ENCODE peak calls at places on chromosomes 13 and 19, in five cellular contexts. S, G, R, D and J are unnamed samples.

GRCh38 chr19:58558066-58558622 is at the start of gene UBE2M:
- DNase-seq in R (peak; percentile 37), D (peak; percentile 86), S (no peak), G (peak; percentile 63), J (peak; percentile 29)

GRCh38 chr13:75685239-75685697 is 49.1 kb downstream of the LMO7 start:
- DNase-seq in G (no peak), D (no peak), S (no peak), R (peak; percentile 85), J (peak; percentile 81)

GRCh38 chr13:90906554-90906953 is 440.9 kb upstream of the MIR17HG start:
- DNase-seq in D (no peak), G (no peak), S (no peak), R (no peak), J (no peak)

GRCh38 chr19:8367327-8368001 is 3.5 kb downstream of the ANGPTL4 start:
- DNase-seq in G (peak; percentile 91), S (peak; percentile 78), R (peak; percentile 96), D (peak; percentile 92), J (peak; percentile 100)

GRCh38 chr13:54029226-54029625 is 1000.6 kb downstream of the OLFM4 start:
- DNase-seq in D (no peak), G (no peak), R (no peak), S (no peak), J (peak; percentile 80)

GRCh38 chr19:32202244-32202643 is 143.2 kb upstream of the ZNF507 start:
- DNase-seq in S (no peak), R (no peak), D (no peak), G (no peak), J (no peak)

GRCh38 chr13:113813749-113814434 is 50.0 kb downstream of the GAS6 start:
- DNase-seq in S (no peak), R (no peak), D (no peak), G (no peak), J (no peak)

GRCh38 chr13:39350461-39350881 is 252.5 kb downstream of the LHFPL6 start:
- DNase-seq in G (peak; percentile 35), S (no peak), R (no peak), D (no peak), J (no peak)

GRCh38 chr13:96966415-96967102 is 27.7 kb downstream of the OXGR1 start:
- DNase-seq in R (no peak), G (no peak), D (no peak), S (no peak), J (no peak)

GRCh38 chr19:39160889-39161672 is 35.5 kb downstream of the PAK4 start:
- DNase-seq in D (no peak), S (no peak), G (no peak), R (peak; percentile 90), J (peak; percentile 92)

GRCh38 chr13:101242720-101243119 is 173.6 kb downstream of the NALCN start:
- DNase-seq in D (no peak), S (no peak), R (peak; percentile 36), G (no peak), J (peak; percentile 37)

GRCh38 chr13:87925006-87925405 is 253.8 kb downstream of the SLITRK5 start:
- DNase-seq in R (peak; percentile 8), G (no peak), S (no peak), D (no peak), J (no peak)
- TF ChIP-seq CTCF in R (no peak), G (no peak), S (no peak), D (no peak), J (no peak)

DNA sequence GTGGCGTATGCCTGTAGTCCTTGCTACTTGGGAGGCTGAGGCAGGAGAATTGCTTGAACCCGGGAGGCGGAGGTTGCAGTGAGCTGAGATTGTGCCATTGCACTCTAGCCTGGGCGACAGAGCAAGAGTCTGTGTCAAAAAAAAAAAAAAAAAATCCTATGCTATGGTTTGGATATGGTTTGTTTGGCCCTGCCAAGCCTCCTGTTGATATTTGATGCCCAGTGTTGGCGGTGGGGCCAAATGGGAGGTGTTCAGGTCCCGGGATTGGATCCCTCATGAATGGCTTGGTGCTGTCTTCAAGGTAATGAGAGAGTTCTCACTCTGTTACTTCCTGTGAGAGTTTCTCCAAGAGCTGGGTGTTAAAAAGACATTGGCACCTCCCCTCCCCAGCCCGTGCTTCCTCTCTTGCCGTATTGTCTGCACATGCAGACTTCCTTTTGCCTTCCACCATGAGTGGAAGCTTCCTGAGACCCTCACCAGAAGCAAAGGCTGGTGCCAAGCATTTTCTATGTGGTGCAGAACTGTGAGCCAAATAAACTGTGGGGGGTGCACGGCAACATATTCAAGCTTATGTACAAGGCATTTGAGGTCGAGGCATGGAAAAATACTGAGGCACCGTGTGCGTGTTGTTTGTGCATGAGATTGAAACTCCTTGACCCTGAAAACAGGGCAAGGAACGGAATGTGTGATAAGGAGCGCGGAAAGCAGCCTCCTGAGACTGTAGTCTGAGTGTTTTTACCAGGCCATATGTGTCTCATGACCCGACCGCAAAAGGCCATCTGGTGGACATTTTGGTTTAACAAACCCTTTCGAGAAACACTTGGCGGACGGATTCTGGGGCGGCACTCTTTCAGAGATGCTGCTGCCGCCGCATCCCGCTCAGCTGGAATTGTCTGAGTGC is 7.3 kb downstream of the SIGLEC9 start:
- DNase-seq in S (no peak), R (peak; percentile 81), G (peak; percentile 60), D (peak; percentile 77), J (no peak)
- TF ChIP-seq CTCF in S (no peak), R (peak; percentile 16), G (no peak), D (peak; percentile 8), J (no peak)

GRCh38 chr19:5330307-5330720 is 10.3 kb downstream of the PTPRS start:
- DNase-seq in R (no peak), S (no peak), D (no peak), G (no peak), J (no peak)

GRCh38 chr19:5326545-5326944 is 14.1 kb downstream of the PTPRS start:
- DNase-seq in D (no peak), G (no peak), R (no peak), S (no peak), J (no peak)

GRCh38 chr19:5324947-5325346 is 15.7 kb downstream of the PTPRS start:
- DNase-seq in D (no peak), R (no peak), G (no peak), S (no peak), J (no peak)

GRCh38 chr19:5329141-5329540 is 11.5 kb downstream of the PTPRS start:
- DNase-seq in G (no peak), D (no peak), R (no peak), S (no peak), J (no peak)

DNA sequence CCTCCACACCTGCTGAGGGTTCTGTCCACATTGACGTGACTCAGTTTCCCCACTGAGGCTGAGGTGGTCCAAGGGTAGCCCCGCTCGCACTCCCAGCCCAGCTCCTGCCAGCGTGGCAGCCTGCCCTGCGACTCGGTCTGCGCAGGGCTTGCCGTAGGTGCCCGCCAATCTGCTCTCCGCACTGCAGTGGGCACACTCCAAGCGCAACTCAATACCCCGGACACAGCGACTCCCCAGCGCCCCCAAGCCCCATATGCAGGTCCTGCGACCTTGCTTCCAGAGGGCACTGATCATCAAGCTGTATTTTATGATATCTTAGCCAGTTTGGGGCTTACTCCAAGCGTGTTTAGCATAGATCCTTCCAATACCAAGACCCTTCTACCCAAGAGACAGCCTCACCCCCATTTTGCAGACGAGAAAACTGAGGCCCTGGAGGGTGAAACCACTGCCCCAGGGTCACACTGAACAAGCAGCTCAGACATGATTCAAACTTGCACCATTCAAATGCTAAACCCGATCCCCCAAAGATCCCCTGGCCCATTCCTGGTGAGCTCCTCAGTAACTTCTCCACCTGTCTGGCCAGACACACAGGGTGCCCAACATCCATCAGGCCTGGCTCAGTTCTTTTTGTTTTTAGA is 13.5 kb downstream of the PTPRS start:
- DNase-seq in S (no peak), D (no peak), R (no peak), G (no peak), J (no peak)
- TF ChIP-seq CTCF in S (no peak), D (no peak), R (no peak), G (no peak), J (no peak)

DNA sequence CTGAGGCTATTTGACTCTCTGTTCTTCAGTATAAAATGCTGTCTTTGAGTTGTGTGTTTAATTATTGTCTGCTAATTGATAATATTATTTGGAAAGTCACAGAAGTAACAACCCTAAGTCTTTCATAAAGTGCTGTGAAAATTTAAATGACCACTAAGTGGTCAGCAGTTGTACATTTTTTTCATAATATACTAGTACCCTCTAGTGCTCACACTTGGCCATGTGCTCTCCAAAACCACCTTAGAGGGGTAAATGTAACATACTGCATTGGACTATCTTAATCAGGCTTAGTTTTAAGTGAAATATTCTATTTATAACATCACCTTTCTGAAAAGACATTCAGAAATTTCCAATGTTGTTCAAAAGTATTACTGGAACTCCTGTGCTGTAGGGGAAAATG is 745.3 kb downstream of the GPC5 start:
- DNase-seq in D (no peak), R (no peak), G (no peak), S (no peak), J (no peak)
- TF ChIP-seq CTCF in D (no peak), R (no peak), G (no peak), S (no peak), J (no peak)

GRCh38 chr19:41452584-41453275 is 9.8 kb downstream of the ERICH4 start:
- DNase-seq in R (no peak), G (no peak), D (no peak), S (no peak), J (no peak)
- TF ChIP-seq CTCF in R (no peak), G (no peak), D (no peak), S (no peak), J (no peak)

GRCh38 chr19:5369962-5370367 is 29.4 kb upstream of the PTPRS start:
- DNase-seq in S (peak; percentile 70), D (peak; percentile 63), G (peak; percentile 41), R (peak; percentile 28), J (peak; percentile 66)
- TF ChIP-seq CTCF in S (peak; percentile 40), D (peak; percentile 28), G (no peak), R (peak; percentile 66), J (peak; percentile 51)

GRCh38 chr19:29247912-29248311 is 35.0 kb upstream of the UQCRFS1 start:
- DNase-seq in G (no peak), S (no peak), R (no peak), D (peak; percentile 35), J (no peak)

GRCh38 chr19:29245221-29245620 is 32.3 kb upstream of the UQCRFS1 start:
- DNase-seq in S (no peak), G (no peak), D (peak; percentile 49), R (no peak), J (no peak)

GRCh38 chr19:29247051-29247450 is 34.1 kb upstream of the UQCRFS1 start:
- DNase-seq in S (no peak), G (no peak), D (no peak), R (no peak), J (no peak)

GRCh38 chr19:29248332-29248844 is 35.4 kb upstream of the UQCRFS1 start:
- DNase-seq in G (no peak), R (no peak), S (no peak), D (peak; percentile 14), J (no peak)
- TF ChIP-seq CTCF in G (no peak), R (no peak), S (no peak), D (no peak), J (no peak)